ENCODE peak calls at places on chromosome 12, in eight cellular contexts. Z, M, X, D, O, H, F and U are unnamed samples.

GRCh38 chr12:112409064-112409905 is at the start of gene RPL6:
- DNase-seq in Z (peak), M (peak), X (peak), D (peak), O (peak), H (peak), F (peak), U (peak)

GRCh38 chr12:32921397-32921796 is 24.8 kb upstream of the PKP2 start:
- DNase-seq in Z (no peak), M (no peak), X (no peak), D (no peak), O (no peak), H (no peak), F (no peak), U (no peak)

GRCh38 chr12:11727133-11727664 is 77.7 kb downstream of the ETV6 start:
- DNase-seq in Z (no peak), M (no peak), X (no peak), D (no peak), O (no peak), H (no peak), F (no peak), U (no peak)

GRCh38 chr12:45648070-45648469 is 81.4 kb upstream of the ARID2 start:
- DNase-seq in Z (no peak), M (no peak), X (no peak), D (peak), O (no peak), H (no peak), F (no peak), U (no peak)

GRCh38 chr12:27343255-27344000 is 10.8 kb downstream of the BMAL2 start:
- DNase-seq in Z (no peak), M (no peak), X (no peak), D (no peak), O (peak), H (no peak), F (no peak), U (peak)

GRCh38 chr12:24394246-24394645 is 444.8 kb upstream of the SOX5 start:
- DNase-seq in Z (no peak), M (no peak), X (no peak), D (no peak), O (no peak), H (no peak), F (no peak), U (no peak)

GRCh38 chr12:93784339-93785086 is 107.3 kb downstream of the CRADD start:
- DNase-seq in Z (peak), M (no peak), X (peak), D (peak), O (peak), H (peak), F (peak), U (no peak)

GRCh38 chr12:86530996-86531655 is 274.9 kb upstream of the MGAT4C start:
- DNase-seq in Z (no peak), M (no peak), X (no peak), D (no peak), O (no peak), H (no peak), F (no peak), U (no peak)

GRCh38 chr12:14885718-14886201 is at the start of gene MGP:
- DNase-seq in Z (peak), M (peak), X (peak), D (peak), O (peak), H (no peak), F (peak), U (no peak)

GRCh38 chr12:879641-880040 is 69.9 kb downstream of the RAD52 start:
- DNase-seq in Z (no peak), M (no peak), X (no peak), D (no peak), O (peak), H (no peak), F (no peak), U (no peak)

GRCh38 chr12:62799126-62799736 is 135.7 kb downstream of the PPM1H start:
- DNase-seq in Z (peak), M (no peak), X (peak), D (peak), O (peak), H (peak), F (peak), U (peak)

GRCh38 chr12:67077617-67078016 is 191.5 kb upstream of the CAND1 start:
- DNase-seq in Z (no peak), M (no peak), X (no peak), D (no peak), O (peak), H (no peak), F (no peak), U (peak)

GRCh38 chr12:104166465-104166864 is 28.5 kb upstream of the NFYB start:
- DNase-seq in Z (peak), M (no peak), X (no peak), D (no peak), O (peak), H (no peak), F (no peak), U (no peak)

GRCh38 chr12:40224439-40225291 is at the start of gene LRRK2:
- DNase-seq in Z (peak), M (peak), X (peak), D (peak), O (peak), H (peak), F (peak), U (peak)
- TF ChIP-seq POLR2A in Z (peak), M (no peak), X (peak), D (peak), O (no peak), H (no peak), F (peak), U (peak)

DNA sequence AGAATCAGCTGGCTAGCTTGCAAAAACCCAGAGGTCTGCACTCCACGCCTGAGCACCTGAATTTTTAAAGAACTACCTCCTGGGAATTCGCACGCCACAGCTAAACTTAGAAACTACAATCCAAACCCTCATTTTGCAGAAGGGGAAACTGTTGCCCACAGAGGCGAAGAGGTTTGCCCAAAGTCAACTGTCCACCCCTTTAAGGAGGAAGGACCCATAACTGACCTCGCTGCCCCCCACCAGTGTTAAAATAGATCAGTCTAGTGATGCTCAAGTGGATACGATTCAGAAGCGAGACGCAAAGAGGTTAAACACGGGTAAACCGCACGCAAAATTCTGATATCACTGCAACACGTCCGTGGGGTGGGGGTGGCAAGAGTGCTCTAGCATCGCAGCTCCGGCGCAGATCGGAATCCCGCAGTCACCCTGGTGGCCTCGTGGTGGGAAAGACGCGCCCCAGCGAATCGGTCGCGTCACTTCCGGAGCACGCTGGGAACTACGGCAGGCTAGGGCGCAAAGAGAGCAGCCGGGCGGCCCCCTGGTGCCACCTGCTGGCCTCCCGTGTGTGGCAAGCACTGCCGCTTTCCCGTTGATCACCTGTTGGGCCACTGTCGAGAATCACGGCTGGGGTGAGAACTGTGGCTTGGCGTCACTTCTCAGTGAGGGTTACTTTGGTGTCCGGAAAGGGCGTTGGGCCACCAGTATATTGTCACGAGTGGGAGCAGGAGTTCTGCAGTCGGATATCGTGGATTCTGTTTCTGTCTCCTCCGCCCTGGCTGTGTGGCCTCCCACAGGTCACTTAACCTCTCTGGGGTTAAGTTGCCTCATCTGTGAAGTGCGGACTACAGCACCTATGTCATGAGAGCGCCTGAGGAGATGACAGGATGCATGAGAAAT is at the start of gene ALKBH2:
- DNase-seq in Z (peak), M (peak), X (peak), D (peak), O (peak), H (peak), F (peak), U (peak)
- TF ChIP-seq POLR2A in Z (peak), M (no peak), X (peak), D (peak), O (peak), H (peak), F (peak), U (peak)

GRCh38 chr12:57461904-57462306 is 2.3 kb downstream of the GLI1 start:
- DNase-seq in Z (no peak), M (no peak), X (no peak), D (no peak), O (peak), H (no peak), F (no peak), U (no peak)

GRCh38 chr12:57461326-57461903 is 1.8 kb downstream of the GLI1 start:
- DNase-seq in Z (peak), M (peak), X (peak), D (peak), O (peak), H (peak), F (peak), U (peak)

GRCh38 chr12:57464569-57464968 is 5.0 kb downstream of the GLI1 start:
- DNase-seq in Z (no peak), M (no peak), X (no peak), D (no peak), O (no peak), H (no peak), F (no peak), U (no peak)

GRCh38 chr12:57460457-57461325 is 1.1 kb downstream of the GLI1 start:
- DNase-seq in Z (no peak), M (no peak), X (no peak), D (no peak), O (no peak), H (no peak), F (no peak), U (no peak)

GRCh38 chr12:57462307-57463253 is 3.0 kb downstream of the GLI1 start:
- DNase-seq in Z (peak), M (peak), X (peak), D (peak), O (peak), H (peak), F (peak), U (peak)
- TF ChIP-seq POLR2A in Z (peak), M (no peak), X (no peak), D (peak), O (no peak), H (no peak), F (peak), U (no peak)

GRCh38 chr12:13125996-13126395 is 22.5 kb upstream of the GSG1 start:
- DNase-seq in Z (no peak), M (no peak), X (no peak), D (no peak), O (no peak), H (no peak), F (no peak), U (no peak)

GRCh38 chr12:13127476-13127875 is 24.0 kb upstream of the GSG1 start:
- DNase-seq in Z (no peak), M (no peak), X (no peak), D (no peak), O (no peak), H (no peak), F (no peak), U (no peak)

GRCh38 chr12:13126494-13126893 is 23.0 kb upstream of the GSG1 start:
- DNase-seq in Z (no peak), M (no peak), X (no peak), D (no peak), O (no peak), H (no peak), F (no peak), U (no peak)

GRCh38 chr12:13121568-13121967 is 18.1 kb upstream of the GSG1 start:
- DNase-seq in Z (no peak), M (no peak), X (no peak), D (no peak), O (no peak), H (no peak), F (no peak), U (no peak)

DNA sequence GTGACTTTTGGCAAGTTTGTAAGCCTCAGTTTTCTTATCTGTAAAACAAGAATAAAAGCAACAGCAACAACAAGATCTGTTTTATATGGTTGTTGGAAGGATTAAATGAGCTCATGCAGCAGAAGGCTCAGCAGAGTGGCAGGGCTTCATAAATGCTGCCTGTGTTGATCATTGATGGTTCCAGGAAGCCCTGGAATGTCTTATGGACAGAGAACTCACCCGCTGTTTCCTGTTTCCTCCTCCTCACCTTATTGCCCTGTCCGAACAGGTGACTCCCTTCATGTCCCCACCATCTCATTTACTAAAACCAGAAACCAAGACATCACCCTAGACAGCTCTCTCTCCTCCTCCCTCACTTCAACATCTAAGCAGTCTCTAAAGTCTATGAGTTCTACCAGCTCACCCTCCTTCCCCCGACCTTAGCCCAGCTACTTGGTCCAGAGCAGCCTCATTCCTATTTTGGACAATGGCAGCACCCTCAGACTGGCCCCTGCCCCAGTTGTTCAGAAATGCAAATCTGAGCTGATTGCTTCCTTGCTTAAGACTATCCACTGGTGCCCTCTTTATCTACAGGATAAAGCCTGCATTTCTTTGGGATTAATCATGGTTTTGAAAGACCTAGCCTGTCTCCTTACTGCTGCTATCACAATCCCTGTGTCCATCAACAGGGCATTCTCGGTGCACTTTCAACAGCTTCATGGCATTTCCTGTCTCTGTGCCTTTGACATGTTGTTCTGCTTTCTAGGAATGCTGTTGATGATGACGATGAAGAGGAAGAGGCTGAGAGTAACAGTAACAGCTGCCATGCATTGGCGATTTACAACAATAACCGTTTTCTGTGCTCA is 21.4 kb upstream of the GSG1 start:
- DNase-seq in Z (no peak), M (no peak), X (no peak), D (no peak), O (peak), H (no peak), F (no peak), U (peak)
- TF ChIP-seq POLR2A in Z (no peak), M (no peak), X (no peak), D (no peak), O (no peak), H (no peak), F (no peak), U (no peak)

GRCh38 chr12:53591301-53592206 is 34.6 kb downstream of the ATF7 start:
- DNase-seq in Z (no peak), M (no peak), X (peak), D (no peak), O (no peak), H (no peak), F (no peak), U (no peak)
- TF ChIP-seq POLR2A in Z (no peak), M (no peak), X (no peak), D (no peak), O (no peak), H (no peak), F (no peak), U (no peak)

DNA sequence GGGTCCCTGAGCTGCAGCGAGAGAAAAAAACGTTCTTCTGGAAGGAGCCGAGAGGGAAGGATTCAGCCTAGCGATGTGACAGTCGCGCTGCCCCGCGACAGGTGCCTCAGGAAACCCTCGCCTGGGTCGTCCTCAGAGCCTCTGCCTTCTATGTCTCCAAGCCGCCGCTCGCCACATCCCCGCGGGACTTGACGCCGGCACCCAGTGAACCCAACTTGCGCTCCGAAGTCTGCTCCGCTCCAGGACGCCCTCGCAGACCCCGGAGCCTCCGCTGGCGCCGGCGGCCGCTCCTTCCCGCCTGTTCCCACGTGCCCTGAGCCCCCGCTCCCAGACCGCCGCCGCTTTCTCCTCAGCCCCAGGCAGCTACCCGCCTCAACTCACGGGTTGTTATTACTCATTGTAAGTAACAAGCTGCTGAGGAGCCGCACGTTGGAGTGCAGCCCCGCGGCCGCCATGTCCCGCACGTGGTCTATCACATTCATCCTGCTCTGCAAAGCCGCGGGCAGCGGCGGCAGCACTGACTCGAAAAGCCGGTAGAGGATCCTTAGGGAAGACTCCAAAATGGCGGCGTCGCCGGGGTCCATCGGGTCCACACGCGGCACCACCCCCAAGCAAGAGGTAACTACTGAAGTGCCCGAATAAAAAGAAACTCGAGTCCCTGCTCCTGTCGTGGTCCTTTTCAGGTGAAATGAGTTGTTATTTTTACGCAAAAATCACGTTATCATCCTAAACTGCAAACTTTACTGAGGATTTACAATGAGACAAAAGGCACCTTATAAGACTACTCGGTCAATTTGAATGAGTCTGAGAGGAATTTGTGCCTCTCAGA is at the start of gene ANAPC7:
- DNase-seq in Z (peak), M (peak), X (peak), D (peak), O (peak), H (peak), F (peak), U (peak)
- TF ChIP-seq POLR2A in Z (no peak), M (no peak), X (peak), D (peak), O (peak), H (peak), F (peak), U (peak)

GRCh38 chr12:63843613-63844390 is 698 bp upstream of the SRGAP1 start:
- DNase-seq in Z (peak), M (peak), X (peak), D (peak), O (peak), H (peak), F (peak), U (peak)
- TF ChIP-seq POLR2A in Z (no peak), M (no peak), X (peak), D (peak), O (no peak), H (no peak), F (peak), U (peak)

DNA sequence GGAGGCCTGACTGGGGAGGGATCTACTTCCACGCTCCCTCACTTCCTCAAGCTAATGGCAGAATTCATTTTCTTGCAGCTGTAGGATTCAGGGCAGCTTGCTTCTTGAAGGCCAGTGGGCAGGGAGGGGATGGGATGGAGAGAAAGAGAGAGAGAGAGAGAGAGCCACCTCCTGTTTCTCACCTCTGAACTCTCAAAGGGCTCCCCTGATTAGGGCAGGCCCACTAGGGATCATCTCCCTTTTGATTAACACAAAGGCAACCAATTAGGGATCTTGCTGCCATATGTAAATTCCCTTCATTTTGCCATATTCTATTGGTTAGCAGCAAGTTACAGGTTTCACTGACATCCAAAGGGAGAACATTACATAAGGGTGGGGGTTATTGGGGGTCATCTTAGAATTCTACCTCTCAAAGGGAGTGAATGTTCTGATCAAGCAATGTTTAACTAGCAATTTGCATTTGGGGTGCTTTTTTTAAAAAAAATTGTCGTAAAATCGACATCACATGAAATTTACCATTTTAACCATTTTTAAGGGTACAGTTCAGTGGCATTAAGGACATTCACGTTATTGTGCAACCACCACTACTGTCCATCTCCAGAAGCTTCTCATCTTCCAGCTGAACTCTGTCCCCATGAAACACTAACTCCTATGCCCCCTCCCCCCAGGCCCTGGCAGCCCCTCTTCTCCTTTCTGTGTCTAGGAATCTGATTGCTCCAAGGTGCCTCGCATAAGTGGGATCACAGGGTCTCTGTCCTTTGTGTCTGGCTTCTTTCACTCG is 47.3 kb upstream of the NCOR2 start:
- DNase-seq in Z (no peak), M (no peak), X (no peak), D (no peak), O (no peak), H (no peak), F (no peak), U (no peak)
- TF ChIP-seq POLR2A in Z (no peak), M (no peak), X (no peak), D (no peak), O (no peak), H (no peak), F (no peak), U (no peak)

GRCh38 chr12:114732426-114733030 is 48.6 kb upstream of the TBX3 start:
- DNase-seq in Z (no peak), M (no peak), X (no peak), D (no peak), O (no peak), H (no peak), F (no peak), U (no peak)
- TF ChIP-seq POLR2A in Z (no peak), M (no peak), X (no peak), D (no peak), O (no peak), H (no peak), F (no peak), U (no peak)